ENCODE peak calls at places on chromosomes 7 and 10, in six cellular contexts. G is H7; U is stimulated activated naive CD8-positive, alpha-beta T cell treated with anti-CD3 and anti-CD28 coated beads, Interleukin-15, Interleukin-2, amounts not matched to agents 100 U/mL and 50 U/mL, for 24 hours; Z is activated CD8-positive, alpha-beta memory T cell treated with anti-CD3 and anti-CD28 coated beads, Interleukin-2, amount 10 ng/mL, durations not matched to agents 7 days and 5 days; P is NCI-H1105 treated with DMSO at 0.1 percent for 48 hours; W is choroid plexus epithelial cell. C is an unnamed sample.

GRCh38 chr7:123208793-123209192 is 9.0 kb upstream of the SLC13A1 start:
- DNase-seq in G (no peak), U (no peak), Z (no peak), P (no peak), W (peak), C (no peak)

GRCh38 chr7:149869867-149870266 is 3.9 kb upstream of the ATP6V0E2 start:
- DNase-seq in G (no peak), U (no peak), Z (peak), P (no peak), W (no peak), C (no peak)

GRCh38 chr7:55074008-55074499 is 55.2 kb downstream of the EGFR start:
- DNase-seq in G (no peak), U (peak), Z (peak), P (no peak), W (peak), C (no peak)

GRCh38 chr7:80372415-80372814 is 139.4 kb downstream of the GNAT3 start:
- DNase-seq in G (no peak), U (no peak), Z (no peak), P (no peak), W (peak), C (no peak)

GRCh38 chr7:110868458-110868857 is 222.5 kb upstream of the LRRN3 start:
- DNase-seq in G (no peak), U (no peak), Z (no peak), P (no peak), W (no peak), C (no peak)

GRCh38 chr10:14513061-14513460 is 182.3 kb upstream of the FRMD4A start:
- DNase-seq in G (no peak), U (no peak), Z (no peak), P (no peak), W (no peak), C (no peak)

GRCh38 chr7:8724080-8724718 is 290.8 kb downstream of the NXPH1 start:
- DNase-seq in G (peak), U (peak), Z (peak), P (peak), W (peak), C (peak)

GRCh38 chr10:60399343-60399742 is 9.7 kb upstream of the ANK3 start:
- DNase-seq in G (peak), U (no peak), Z (no peak), P (peak), W (no peak), C (no peak)

GRCh38 chr7:47901542-47901941 is 46.7 kb downstream of the PKD1L1 start:
- DNase-seq in G (no peak), U (no peak), Z (no peak), P (no peak), W (peak), C (no peak)

GRCh38 chr7:30330134-30331111 is 46.0 kb downstream of the ZNRF2 start:
- DNase-seq in G (no peak), U (no peak), Z (peak), P (no peak), W (no peak), C (no peak)

GRCh38 chr7:50356212-50356944 is 51.9 kb downstream of the IKZF1 start:
- DNase-seq in G (no peak), U (no peak), Z (no peak), P (no peak), W (no peak), C (peak)

GRCh38 chr10:73875139-73875475 is 752 bp upstream of the CAMK2G start:
- DNase-seq in G (no peak), U (no peak), Z (peak), P (no peak), W (no peak), C (no peak)

GRCh38 chr7:2820508-2820934 is 23.6 kb downstream of the GNA12 start:
- DNase-seq in G (no peak), U (no peak), Z (no peak), P (no peak), W (peak), C (no peak)

GRCh38 chr7:55111007-55111406 is 92.2 kb downstream of the EGFR start:
- DNase-seq in G (no peak), U (no peak), Z (no peak), P (peak), W (peak), C (no peak)

GRCh38 chr7:33739286-33739685 is 166.1 kb upstream of the BMPER start:
- DNase-seq in G (no peak), U (no peak), Z (no peak), P (no peak), W (no peak), C (no peak)

GRCh38 chr7:105389090-105389650 is 449 bp upstream of the SRPK2 start:
- DNase-seq in G (no peak), U (peak), Z (peak), P (no peak), W (peak), C (peak)

GRCh38 chr10:72007246-72007892 is 43.2 kb downstream of the CHST3 start:
- DNase-seq in G (peak), U (no peak), Z (no peak), P (no peak), W (no peak), C (no peak)

GRCh38 chr10:43114743-43115611 is 23.3 kb upstream of the CSGALNACT2 start:
- DNase-seq in G (no peak), U (no peak), Z (no peak), P (no peak), W (no peak), C (no peak)

GRCh38 chr10:49601857-49602256 is 8.3 kb upstream of the SLC18A3 start:
- DNase-seq in G (peak), U (no peak), Z (peak), P (no peak), W (peak), C (no peak)

GRCh38 chr10:100986952-100987684 is at the start of the genes MRPL43 and TWNK:
- DNase-seq in G (peak), U (peak), Z (peak), P (peak), W (peak), C (peak)

GRCh38 chr10:123007558-123008378 is 827 bp downstream of the IKZF5 start:
- DNase-seq in G (peak), U (peak), Z (peak), P (no peak), W (peak), C (no peak)

GRCh38 chr7:128035712-128036111 is 4.5 kb upstream of the LRRC4 start:
- DNase-seq in G (peak), U (no peak), Z (no peak), P (peak), W (peak), C (no peak)

GRCh38 chr10:71512213-71512745 is 115.6 kb downstream of the CDH23 start:
- DNase-seq in G (no peak), U (no peak), Z (no peak), P (no peak), W (no peak), C (no peak)

GRCh38 chr10:18400201-18400910 is 251.0 kb downstream of the NSUN6 start:
- DNase-seq in G (peak), U (no peak), Z (no peak), P (peak), W (no peak), C (no peak)

GRCh38 chr10:113027574-113028392 is 77.7 kb downstream of the TCF7L2 start:
- DNase-seq in G (no peak), U (no peak), Z (no peak), P (no peak), W (peak), C (peak)

C was measured in head of caudate nucleus.